ENCODE peak calls at places on chromosomes 16 and 17, in six cellular contexts. P is cardiac fibroblast; G is effector memory CD4-positive, alpha-beta T cell; Z is lower lobe of right lung; Q is breast epithelium; K is neural crest cell. U is an unnamed sample.

GRCh38 chr16:22162658-22163009 is 328 bp downstream of the SDR42E2 start:
- DNase-seq in P (no peak), G (no peak), Z (no peak), Q (no peak), K (no peak), U (no peak)

GRCh38 chr17:76881966-76882365 is 13.8 kb downstream of the MGAT5B start:
- DNase-seq in P (no peak), G (no peak), Z (no peak), Q (no peak), K (no peak), U (no peak)

GRCh38 chr17:74253036-74253435 is 21.0 kb upstream of the DNAI2 start:
- DNase-seq in P (no peak), G (no peak), Z (no peak), Q (no peak), K (no peak), U (no peak)

GRCh38 chr17:29844339-29845048 is 85.5 kb downstream of the SSH2 start:
- DNase-seq in P (peak), G (no peak), Z (no peak), Q (no peak), K (no peak), U (no peak)

GRCh38 chr17:4944554-4945175 is 3.7 kb downstream of the PFN1 start:
- DNase-seq in P (no peak), G (no peak), Z (no peak), Q (no peak), K (no peak), U (no peak)

GRCh38 chr17:21460358-21460757 is 84.2 kb downstream of the KCNJ12 start:
- DNase-seq in P (peak), G (no peak), Z (no peak), Q (no peak), K (no peak), U (no peak)

GRCh38 chr17:67019809-67020208 is 24.5 kb upstream of the CACNG1 start:
- DNase-seq in P (no peak), G (no peak), Z (no peak), Q (no peak), K (no peak), U (no peak)

GRCh38 chr17:39617446-39618251 is 9.1 kb upstream of the PPP1R1B start:
- DNase-seq in P (peak), G (peak), Z (peak), Q (peak), K (no peak), U (peak)

GRCh38 chr17:56699186-56699895 is 105.8 kb downstream of the NOG start:
- DNase-seq in P (peak), G (no peak), Z (peak), Q (peak), K (peak), U (no peak)

GRCh38 chr17:13869301-13869700 is 200.0 kb upstream of the COX10 start:
- DNase-seq in P (no peak), G (no peak), Z (no peak), Q (no peak), K (no peak), U (no peak)

GRCh38 chr17:35799942-35800341 is 4.5 kb upstream of the MMP28 start:
- DNase-seq in P (peak), G (no peak), Z (peak), Q (peak), K (no peak), U (no peak)

GRCh38 chr17:83075270-83075880 is 4.0 kb upstream of the METRNL start:
- DNase-seq in P (no peak), G (no peak), Z (no peak), Q (no peak), K (no peak), U (no peak)

GRCh38 chr16:58236231-58236690 is 38.4 kb upstream of the CSNK2A2 start:
- DNase-seq in P (peak), G (peak), Z (peak), Q (peak), K (peak), U (peak)

GRCh38 chr17:75517277-75517865 is 1.0 kb downstream of the TSEN54 start:
- DNase-seq in P (no peak), G (no peak), Z (peak), Q (no peak), K (no peak), U (peak)

GRCh38 chr16:54067317-54068065 is 219.1 kb downstream of the IRX3 start:
- DNase-seq in P (no peak), G (no peak), Z (no peak), Q (no peak), K (no peak), U (no peak)

GRCh38 chr16:87461466-87461975 is 31.3 kb downstream of the ZCCHC14 start:
- DNase-seq in P (peak), G (no peak), Z (peak), Q (peak), K (peak), U (no peak)

GRCh38 chr16:11139624-11140375 is 116.2 kb downstream of the SOCS1 start:
- DNase-seq in P (no peak), G (no peak), Z (no peak), Q (no peak), K (no peak), U (peak)

GRCh38 chr16:51876934-51877333 is 670.0 kb downstream of the TOX3 start:
- DNase-seq in P (no peak), G (no peak), Z (no peak), Q (no peak), K (no peak), U (no peak)

GRCh38 chr16:23905027-23905426 is 69.2 kb downstream of the PRKCB start:
- DNase-seq in P (peak), G (no peak), Z (peak), Q (no peak), K (no peak), U (no peak)

GRCh38 chr16:29825145-29826044 is 5.1 kb downstream of the MVP start:
- DNase-seq in P (peak), G (no peak), Z (no peak), Q (no peak), K (no peak), U (no peak)

GRCh38 chr17:29733151-29733550 is 110.4 kb upstream of the CORO6 start:
- DNase-seq in P (peak), G (no peak), Z (no peak), Q (no peak), K (no peak), U (no peak)

GRCh38 chr16:57413301-57413730 is 8.7 kb downstream of the CCL17 start:
- DNase-seq in P (no peak), G (no peak), Z (no peak), Q (no peak), K (no peak), U (no peak)

GRCh38 chr17:76151896-76152454 is 10.9 kb upstream of the FOXJ1 start:
- DNase-seq in P (no peak), G (peak), Z (no peak), Q (no peak), K (no peak), U (no peak)

GRCh38 chr16:85369060-85369459 is 244.1 kb upstream of the GSE1 start:
- DNase-seq in P (no peak), G (no peak), Z (no peak), Q (no peak), K (no peak), U (no peak)

GRCh38 chr17:83151442-83152220 is 72.2 kb downstream of the METRNL start:
- DNase-seq in P (peak), G (no peak), Z (no peak), Q (peak), K (peak), U (no peak)

GRCh38 chr17:46995841-46996571 is 17.0 kb upstream of the RPRML start:
- DNase-seq in P (peak), G (no peak), Z (no peak), Q (no peak), K (no peak), U (no peak)

GRCh38 chr17:50541916-50542688 is 4.9 kb upstream of the SPATA20 start:
- DNase-seq in P (peak), G (peak), Z (peak), Q (peak), K (peak), U (peak)

GRCh38 chr17:29776026-29776425 is 153.3 kb upstream of the CORO6 start:
- DNase-seq in P (no peak), G (no peak), Z (no peak), Q (no peak), K (no peak), U (no peak)

GRCh38 chr16:15996432-15997109 is 47.2 kb downstream of the ABCC1 start:
- DNase-seq in P (peak), G (no peak), Z (no peak), Q (no peak), K (peak), U (no peak)

GRCh38 chr17:37494971-37495370 is 5.3 kb downstream of the DUSP14 start:
- DNase-seq in P (no peak), G (no peak), Z (no peak), Q (no peak), K (no peak), U (no peak)

GRCh38 chr17:74042744-74043486 is 160.6 kb upstream of the RPL38 start:
- DNase-seq in P (peak), G (no peak), Z (no peak), Q (peak), K (no peak), U (no peak)

U was measured in naive thymus-derived CD8-positive, alpha-beta T cell.